ENCODE peak calls at places on chromosome 19, in eight cellular contexts. X, E, Z, J, S, U, W and N are unnamed samples.

GRCh38 chr19:13099073-13099999 is 3.3 kb downstream of the LYL1 start:
- DNase-seq in S (no peak), J (no peak), Z (no peak), W (peak), X (peak), U (peak), E (no peak), N (no peak)

GRCh38 chr19:51131780-51132680 is 7.3 kb downstream of the SIGLEC9 start:
- DNase-seq in X (peak), W (peak), J (peak), U (peak), Z (peak), E (no peak), S (no peak), N (no peak)

GRCh38 chr19:4077800-4078683 is 11.3 kb upstream of the ZBTB7A start:
- DNase-seq in W (no peak), X (peak), S (no peak), U (peak), E (no peak), J (no peak), Z (no peak), N (no peak)

GRCh38 chr19:56295531-56296455 is 18.8 kb downstream of the ZSCAN5A start:
- DNase-seq in U (no peak), W (no peak), X (no peak), E (no peak), Z (no peak), J (no peak), S (no peak), N (no peak)

GRCh38 chr19:14563989-14564650 is 7.7 kb downstream of the NDUFB7 start:
- DNase-seq in W (peak), Z (no peak), E (no peak), U (no peak), X (no peak), S (no peak), J (peak), N (no peak)

GRCh38 chr19:45972944-45973525 is 630 bp downstream of the NOVA2 start:
- DNase-seq in S (no peak), X (no peak), E (no peak), W (peak), U (no peak), J (no peak), Z (no peak), N (no peak)

GRCh38 chr19:19464339-19465098 is 50.8 kb downstream of the TSSK6 start:
- DNase-seq in E (peak), U (no peak), S (no peak), J (no peak), X (no peak), Z (no peak), W (no peak), N (no peak)

GRCh38 chr19:13718733-13719132 is 45.6 kb upstream of the MRI1 start:
- DNase-seq in E (no peak), U (peak), S (no peak), X (no peak), Z (peak), J (no peak), W (peak), N (peak)

GRCh38 chr19:52200044-52200443 is 10.2 kb downstream of the PPP2R1A start:
- DNase-seq in E (no peak), S (peak), Z (no peak), X (peak), U (peak), W (no peak), J (no peak), N (no peak)

GRCh38 chr19:58033741-58034475 is at the start of gene ZSCAN1:
- DNase-seq in U (peak), Z (no peak), S (no peak), X (peak), W (peak), E (peak), J (no peak), N (peak)

GRCh38 chr19:14440049-14440448 is 6.9 kb downstream of the PKN1 start:
- DNase-seq in Z (no peak), X (peak), W (no peak), S (no peak), E (no peak), J (no peak), U (peak), N (no peak)

GRCh38 chr19:1206063-1206732 is 620 bp downstream of the STK11 start:
- DNase-seq in Z (no peak), J (no peak), W (peak), U (no peak), X (no peak), E (no peak), S (no peak), N (no peak)

GRCh38 chr19:32397736-32398135 is 7.8 kb upstream of the DPY19L3 start:
- DNase-seq in U (no peak), S (no peak), E (no peak), W (no peak), J (no peak), Z (peak), X (no peak), N (peak)

GRCh38 chr19:50838239-50838638 is 4.9 kb upstream of the KLK15 start:
- DNase-seq in S (no peak), U (no peak), X (peak), E (no peak), W (no peak), Z (no peak), J (peak), N (no peak)

GRCh38 chr19:40263440-40264313 is 21.5 kb downstream of the AKT2 start:
- DNase-seq in Z (no peak), E (no peak), S (no peak), W (no peak), J (no peak), X (no peak), U (no peak), N (no peak)

GRCh38 chr19:13260883-13261653 is 110.9 kb downstream of the IER2 start:
- DNase-seq in U (no peak), J (peak), X (no peak), Z (peak), E (no peak), W (no peak), S (peak), N (peak)

GRCh38 chr19:2477732-2478191 is 1.8 kb downstream of the GADD45B start:
- DNase-seq in J (no peak), X (peak), Z (no peak), U (no peak), S (no peak), E (peak), W (no peak), N (no peak)

GRCh38 chr19:52492201-52492960 is 35.1 kb upstream of the ZNF808 start:
- DNase-seq in S (no peak), E (no peak), Z (no peak), J (no peak), W (peak), U (no peak), X (no peak), N (no peak)

DNA sequence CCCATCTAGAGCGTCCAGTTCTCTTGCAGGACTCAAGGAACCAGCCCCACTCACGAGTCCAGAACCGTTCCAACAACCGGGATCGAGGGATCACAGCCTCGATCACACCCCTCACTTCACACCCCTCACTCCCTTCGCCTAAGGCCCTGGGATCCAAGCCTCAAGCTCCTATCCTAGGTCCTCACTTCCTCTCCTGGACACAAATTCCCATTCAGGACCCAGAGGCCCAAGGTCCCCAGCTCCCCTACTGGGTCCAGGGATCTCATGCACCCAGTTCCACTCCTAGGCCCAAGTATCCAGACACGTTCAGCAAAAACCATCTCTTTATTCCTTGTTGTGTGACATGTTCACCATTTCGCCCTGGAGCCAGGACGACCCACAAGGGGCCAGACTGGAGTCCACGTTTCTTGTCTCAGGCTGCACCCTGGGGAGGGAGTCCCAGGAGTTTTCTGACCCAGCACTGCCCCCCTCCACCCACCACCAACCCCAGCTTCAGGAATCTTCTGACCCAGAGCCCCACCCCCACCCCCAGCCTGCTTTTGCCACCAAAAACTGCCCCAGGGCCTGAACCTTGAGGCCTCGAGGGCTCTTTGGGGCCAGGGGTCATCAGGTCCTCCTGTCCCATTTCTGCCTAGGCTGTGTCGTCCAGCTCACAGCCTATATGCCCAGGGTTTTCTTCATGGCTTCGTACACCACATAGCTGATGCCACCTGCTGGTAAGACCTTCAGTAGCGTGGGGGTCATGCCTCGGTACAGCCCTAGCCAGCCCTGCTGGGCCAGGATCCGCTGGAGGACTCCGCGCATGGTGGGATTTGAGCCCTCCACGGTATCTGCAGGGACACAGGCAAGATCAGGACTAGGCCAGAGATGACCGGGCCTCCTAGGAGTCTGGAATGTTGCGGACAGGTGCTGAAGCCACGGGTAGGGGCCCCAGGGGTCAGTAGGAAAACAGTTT is 1.4 kb upstream of the KHSRP start:
- DNase-seq in J (peak), S (no peak), X (no peak), W (no peak), Z (no peak), E (no peak), U (no peak), N (no peak)
- TF ChIP-seq CTCF in J (peak), S (no peak), X (no peak), W (no peak), Z (no peak), E (no peak), U (no peak), N (no peak)

DNA sequence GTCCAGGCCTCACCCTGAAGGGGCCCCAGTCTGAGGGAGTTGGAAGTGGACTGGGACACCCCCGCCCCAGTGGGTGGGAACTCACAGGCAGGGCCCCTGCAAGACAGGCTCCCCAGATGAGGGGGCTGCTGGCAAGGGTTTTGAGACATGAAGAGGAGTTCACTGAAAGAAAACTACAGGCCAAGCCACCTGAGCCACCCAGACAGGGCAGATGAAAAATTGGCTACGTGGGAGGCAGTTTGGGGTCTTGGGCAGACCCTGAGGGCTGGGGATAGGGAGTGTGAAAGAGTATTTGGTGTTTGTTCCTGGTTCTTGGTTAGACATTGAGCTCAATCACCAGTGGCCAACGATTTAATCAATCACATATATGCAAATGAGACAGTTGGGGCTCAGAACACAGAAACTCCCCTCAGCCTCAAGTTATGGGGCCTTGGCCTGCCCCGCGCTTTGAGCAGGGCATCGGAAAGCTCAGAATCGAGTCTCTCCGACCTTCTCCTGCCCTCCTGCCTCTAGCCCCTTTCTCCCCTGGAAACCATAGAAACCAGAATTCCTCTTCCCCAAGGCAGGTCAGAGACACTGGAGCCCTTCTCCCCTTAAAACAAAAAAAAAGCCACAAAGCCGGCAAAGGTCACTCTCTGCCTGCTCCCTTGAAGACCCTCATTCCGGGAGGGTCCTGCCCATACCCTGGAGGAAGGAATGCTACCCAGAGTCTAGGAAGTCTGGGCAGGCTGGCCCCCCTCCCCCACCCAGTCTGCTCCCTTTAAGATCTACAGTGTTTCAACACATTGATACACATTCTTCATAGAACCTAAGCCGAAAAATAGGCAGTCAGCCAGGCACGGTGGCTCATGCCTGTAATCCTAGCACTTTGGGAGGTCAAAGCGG is 1.3 kb upstream of the ISYNA1 start:
- DNase-seq in U (no peak), E (peak), S (no peak), Z (no peak), J (no peak), X (no peak), W (peak), N (no peak)
- TF ChIP-seq CTCF in U (no peak), E (no peak), S (peak), Z (no peak), J (peak), X (no peak), W (no peak), N (no peak)

GRCh38 chr19:29664753-29665214 is 477 bp upstream of the PLEKHF1 start:
- DNase-seq in U (no peak), S (no peak), X (no peak), J (no peak), Z (no peak), W (no peak), E (no peak), N (no peak)
- TF ChIP-seq CTCF in U (peak), S (no peak), X (no peak), J (no peak), Z (no peak), W (no peak), E (no peak), N (no peak)

GRCh38 chr19:30001794-30002193 is 59.8 kb downstream of the URI1 start:
- DNase-seq in W (no peak), U (no peak), J (no peak), X (no peak), S (no peak), E (no peak), Z (peak), N (no peak)
- TF ChIP-seq CTCF in W (no peak), U (no peak), J (no peak), X (no peak), S (no peak), E (no peak), Z (peak), N (no peak)

DNA sequence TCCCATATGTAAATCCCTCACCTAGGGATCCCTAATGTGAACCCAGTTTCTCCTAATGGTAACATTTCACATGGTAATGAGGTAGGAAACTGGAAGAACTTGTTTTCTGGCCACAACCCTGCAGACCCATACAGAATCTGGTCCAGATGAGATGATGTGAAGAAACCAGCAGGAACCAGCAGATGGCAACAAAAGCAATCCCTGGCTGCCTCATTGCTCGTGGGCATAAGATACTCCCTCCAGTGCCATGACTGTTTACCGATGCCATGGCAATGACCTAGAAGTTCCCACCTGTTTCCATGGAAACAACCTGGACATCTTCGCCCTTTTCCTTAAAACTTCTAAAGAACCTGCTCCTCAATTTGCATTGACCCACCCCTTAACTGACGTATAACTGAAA is 1.4 kb upstream of the CD209 start:
- DNase-seq in Z (no peak), W (no peak), S (no peak), X (peak), E (no peak), J (peak), U (no peak), N (no peak)
- TF ChIP-seq CTCF in Z (no peak), W (no peak), S (no peak), X (no peak), E (no peak), J (peak), U (no peak), N (no peak)

DNA sequence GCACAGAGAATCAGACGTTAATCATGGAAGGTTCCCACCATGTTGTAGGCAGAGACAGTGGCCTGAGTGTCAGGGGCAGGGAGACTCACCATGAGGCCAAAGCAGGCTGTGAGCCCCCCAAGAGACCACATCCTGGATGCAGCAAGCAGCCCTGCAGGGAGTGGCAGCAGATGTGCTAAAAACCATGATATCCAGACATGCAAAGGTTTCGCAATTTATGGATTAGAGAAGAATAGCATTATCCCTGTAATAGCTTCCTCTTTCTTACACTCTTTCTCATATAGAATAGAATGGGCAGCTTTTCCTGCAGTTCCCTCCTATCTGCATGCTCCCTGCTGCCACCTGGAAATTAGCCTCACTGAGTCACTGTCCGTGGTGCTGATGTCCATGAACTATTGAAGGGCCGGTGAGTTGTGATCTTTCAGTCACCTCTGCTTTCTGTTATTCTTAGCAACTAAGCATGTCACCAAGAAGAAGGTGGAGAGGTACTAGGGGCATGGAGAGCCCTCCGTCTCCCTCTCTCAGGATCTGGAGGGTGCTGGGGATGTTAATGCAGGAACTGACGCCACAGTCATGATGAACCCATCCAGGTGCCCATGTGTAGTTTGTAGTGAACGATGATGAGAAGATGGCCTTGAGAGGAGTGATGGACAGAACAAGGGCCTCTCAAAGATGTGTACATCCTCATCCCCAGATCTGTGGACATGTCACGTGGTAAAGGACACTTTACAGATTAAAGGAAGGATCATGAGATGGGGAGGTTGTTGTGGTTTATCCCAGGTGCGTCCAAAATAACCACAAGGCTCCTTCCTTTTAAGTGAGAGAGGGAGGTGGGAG is 9.9 kb downstream of the CEACAM4 start:
- DNase-seq in Z (no peak), E (no peak), W (no peak), S (no peak), J (no peak), X (no peak), U (no peak), N (no peak)
- TF ChIP-seq CTCF in Z (no peak), E (no peak), W (no peak), S (no peak), J (no peak), X (no peak), U (no peak), N (no peak)

DNA sequence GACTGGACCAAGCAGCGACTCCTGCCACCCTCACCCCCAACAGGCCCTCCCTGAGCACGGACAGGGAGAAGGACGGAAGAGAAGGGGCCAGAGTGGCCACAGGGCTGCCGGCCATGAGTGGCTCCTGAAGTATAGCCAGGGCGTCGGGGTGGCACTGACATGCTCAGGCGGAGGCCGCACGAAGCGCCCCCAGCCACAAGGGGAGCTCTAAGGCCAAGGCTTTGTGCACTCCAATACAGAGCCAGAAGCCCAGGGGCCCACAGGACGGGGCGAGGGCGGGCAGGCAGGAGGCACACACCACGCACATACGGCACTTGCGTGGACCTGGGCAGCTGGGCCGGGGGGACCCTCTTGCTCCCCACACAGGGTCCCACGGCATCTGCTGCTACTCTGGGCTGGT is 52.0 kb downstream of the KLF2 start:
- DNase-seq in Z (no peak), J (no peak), S (no peak), U (no peak), W (peak), E (no peak), X (no peak), N (no peak)
- TF ChIP-seq CTCF in Z (peak), J (peak), S (peak), U (peak), W (peak), E (peak), X (no peak), N (peak)

DNA sequence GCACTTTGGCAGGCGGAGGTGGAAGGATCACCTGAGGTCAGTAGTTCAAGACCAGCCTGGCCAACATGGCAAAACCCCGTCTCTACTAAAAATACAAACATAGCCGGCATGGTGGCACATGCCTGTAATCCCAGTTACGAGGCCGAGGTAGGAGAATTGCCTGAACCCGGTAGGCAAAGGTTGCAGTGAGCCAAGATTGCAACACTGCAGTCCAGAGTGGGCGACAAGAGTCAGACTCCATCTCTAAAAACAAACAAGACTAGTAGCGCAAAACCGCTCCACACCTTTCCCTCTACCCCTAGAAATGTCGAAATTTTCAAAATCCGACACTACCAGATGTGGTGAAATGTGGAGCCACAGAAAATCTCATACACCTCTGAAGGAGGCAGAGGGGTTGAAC is 11.2 kb upstream of the TYROBP start:
- DNase-seq in W (no peak), U (no peak), Z (no peak), S (no peak), X (no peak), E (no peak), J (no peak), N (no peak)
- TF ChIP-seq CTCF in W (no peak), U (no peak), Z (no peak), S (no peak), X (no peak), E (no peak), J (no peak), N (no peak)

GRCh38 chr19:33878912-33879810 is 82.5 kb downstream of the KCTD15 start:
- DNase-seq in W (no peak), Z (no peak), X (no peak), J (no peak), E (no peak), U (no peak), S (no peak), N (no peak)
- TF ChIP-seq CTCF in W (no peak), Z (no peak), X (no peak), J (no peak), E (no peak), U (no peak), S (no peak), N (no peak)

DNA sequence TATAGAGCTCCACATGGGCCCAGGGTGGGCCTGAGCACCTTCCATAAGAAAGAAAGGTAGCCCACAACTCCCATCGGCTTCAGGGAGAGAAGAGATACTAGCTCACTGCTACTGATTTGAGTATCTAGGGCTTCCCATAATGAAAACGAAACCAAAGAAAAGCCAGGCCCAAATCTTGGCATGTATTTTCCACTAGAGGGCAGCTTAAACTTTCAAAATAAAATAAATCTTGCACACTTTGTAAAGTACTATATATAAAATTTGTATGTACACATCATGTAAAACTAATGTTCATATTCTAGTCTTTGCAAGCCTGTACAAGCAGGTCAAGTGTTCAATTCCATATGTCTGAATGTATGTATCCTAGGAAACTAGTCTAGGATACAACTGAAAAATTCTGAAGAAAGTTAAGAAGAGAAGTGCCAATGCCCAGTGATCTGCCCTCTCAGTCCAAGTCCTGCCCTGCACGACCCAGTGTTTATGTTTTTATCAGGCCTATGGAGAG is 475.9 kb downstream of the UQCRFS1 start:
- DNase-seq in J (no peak), W (no peak), U (no peak), S (peak), X (no peak), E (no peak), Z (peak), N (peak)
- TF ChIP-seq CTCF in J (no peak), W (peak), U (peak), S (peak), X (no peak), E (peak), Z (peak), N (peak)